ENCODE peak calls at places on chromosomes 13 and 19, in seven cellular contexts. W is neural crest cell, Z is lung, O is mammary epithelial cell, S is fibroblast of lung, J is heart right ventricle, R is prostate gland. I is an unnamed sample.

GRCh38 chr13:90098580-90098979 is 1248.9 kb upstream of the MIR17HG start:
- DNase-seq in W (no peak), Z (no peak), O (no peak), S (no peak), J (no peak), R (no peak), I (no peak)

GRCh38 chr13:76725211-76725610 is 161.0 kb downstream of the KCTD12 start:
- DNase-seq in W (no peak), Z (no peak), O (no peak), S (peak), J (no peak), R (no peak), I (peak)

GRCh38 chr13:49421391-49421790 is 22.5 kb downstream of the CAB39L start:
- DNase-seq in W (no peak), Z (no peak), O (peak), S (no peak), J (no peak), R (no peak), I (no peak)

GRCh38 chr19:47663911-47664771 is 49.1 kb upstream of the EHD2 start:
- DNase-seq in W (no peak), Z (peak), O (peak), S (peak), J (no peak), R (peak), I (peak)

GRCh38 chr19:5987077-5987818 is 9.3 kb upstream of the RANBP3 start:
- DNase-seq in W (peak), Z (peak), O (peak), S (peak), J (no peak), R (peak), I (peak)

GRCh38 chr13:64428196-64428595 is 2801.9 kb downstream of the PCDH9 start:
- DNase-seq in W (no peak), Z (no peak), O (no peak), S (peak), J (no peak), R (no peak), I (peak)

GRCh38 chr13:37225414-37226047 is 120.1 kb upstream of the CSNK1A1L start:
- DNase-seq in W (no peak), Z (no peak), O (peak), S (peak), J (no peak), R (no peak), I (peak)

GRCh38 chr13:48678316-48678715 is 24.6 kb downstream of the CYSLTR2 start:
- DNase-seq in W (no peak), Z (no peak), O (no peak), S (no peak), J (no peak), R (no peak), I (no peak)

GRCh38 chr19:47272448-47273312 is 2.0 kb upstream of the INAFM1 start:
- DNase-seq in W (no peak), Z (no peak), O (no peak), S (peak), J (no peak), R (peak), I (no peak)

GRCh38 chr19:6433663-6434062 is at the start of gene SLC25A41:
- DNase-seq in W (no peak), Z (no peak), O (no peak), S (no peak), J (no peak), R (no peak), I (no peak)

GRCh38 chr19:4671182-4671851 is 1.2 kb upstream of the MYDGF start:
- DNase-seq in W (no peak), Z (no peak), O (no peak), S (no peak), J (no peak), R (no peak), I (no peak)

GRCh38 chr13:98975822-98976261 is 2.0 kb downstream of the DOCK9 start:
- DNase-seq in W (no peak), Z (no peak), O (no peak), S (no peak), J (no peak), R (no peak), I (no peak)

GRCh38 chr19:4896372-4896771 is 6.3 kb downstream of the ARRDC5 start:
- DNase-seq in W (no peak), Z (no peak), O (peak), S (peak), J (no peak), R (no peak), I (peak)

GRCh38 chr19:49475995-49476880 is 2.2 kb downstream of the FLT3LG start:
- DNase-seq in W (peak), Z (no peak), O (no peak), S (peak), J (peak), R (no peak), I (no peak)
- TF ChIP-seq CTCF in W (peak), Z (peak), O (peak), S (peak), J (peak), R (no peak), I (peak)

GRCh38 chr13:71866173-71867091 is 572 bp downstream of the DACH1 start:
- DNase-seq in W (peak), Z (no peak), O (peak), S (peak), J (peak), R (peak), I (peak)

GRCh38 chr13:71865858-71866172 is 1.2 kb downstream of the DACH1 start:
- DNase-seq in W (no peak), Z (no peak), O (no peak), S (peak), J (no peak), R (no peak), I (peak)

GRCh38 chr13:71864981-71865857 is 1.8 kb downstream of the DACH1 start:
- DNase-seq in W (peak), Z (peak), O (peak), S (peak), J (peak), R (no peak), I (no peak)

GRCh38 chr13:71863249-71863648 is 3.8 kb downstream of the DACH1 start:
- DNase-seq in W (no peak), Z (no peak), O (no peak), S (no peak), J (no peak), R (no peak), I (no peak)

DNA sequence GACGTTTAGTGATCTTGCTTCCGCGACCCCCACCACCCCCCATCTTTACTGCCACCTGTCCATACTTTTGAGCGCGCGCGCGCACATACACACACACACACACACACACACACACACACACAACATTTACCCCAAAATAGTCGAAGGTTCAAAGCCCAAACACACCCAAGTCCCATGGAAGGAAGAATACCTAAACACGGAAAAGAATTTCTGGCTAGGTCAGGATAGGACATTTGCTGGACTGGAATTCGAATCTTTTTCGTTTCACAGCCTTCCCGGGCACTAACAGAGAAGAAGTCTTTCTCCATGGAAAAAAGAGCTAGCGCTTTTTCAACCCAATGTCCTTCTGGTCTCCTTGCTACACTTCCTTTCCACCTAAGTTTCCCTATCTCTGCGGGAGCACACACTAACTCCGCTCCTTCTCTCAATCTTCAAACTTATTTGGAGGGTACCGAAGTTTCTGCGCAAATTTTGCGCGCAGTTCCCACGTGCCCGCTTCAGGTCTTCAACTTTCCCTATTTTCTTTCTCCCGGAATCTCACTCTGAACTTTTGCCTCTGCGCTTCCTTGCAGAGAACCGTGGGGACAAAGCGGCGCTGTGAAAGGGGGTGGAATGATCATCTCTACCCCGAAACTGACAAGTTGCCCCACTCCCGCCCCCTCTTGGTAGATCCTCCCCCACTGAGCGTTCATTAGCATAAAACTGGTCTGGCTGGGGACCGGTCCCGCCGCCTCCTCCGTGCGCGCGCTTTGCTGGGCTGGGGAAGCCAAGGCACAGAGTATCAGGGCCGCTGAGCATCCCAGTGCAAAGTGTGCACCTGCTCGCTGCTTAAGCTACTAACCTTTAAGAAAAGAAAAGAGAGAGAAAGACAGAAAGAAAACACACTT is 2.7 kb downstream of the DACH1 start:
- DNase-seq in W (peak), Z (peak), O (peak), S (peak), J (peak), R (peak), I (no peak)
- TF ChIP-seq CTCF in W (no peak), Z (no peak), O (no peak), S (no peak), J (no peak), R (no peak), I (no peak)

GRCh38 chr19:12400618-12401502 is at the start of gene ZNF799:
- DNase-seq in W (peak), Z (peak), O (peak), S (peak), J (peak), R (peak), I (peak)
- TF ChIP-seq CTCF in W (peak), Z (no peak), O (no peak), S (no peak), J (peak), R (no peak), I (no peak)

GRCh38 chr19:48830965-48831364 is 5.3 kb downstream of the HSD17B14 start:
- DNase-seq in W (no peak), Z (no peak), O (no peak), S (no peak), J (no peak), R (no peak), I (no peak)

GRCh38 chr19:48821633-48822032 is 10.8 kb upstream of the BCAT2 start:
- DNase-seq in W (no peak), Z (no peak), O (no peak), S (no peak), J (no peak), R (no peak), I (no peak)

GRCh38 chr19:48830088-48830487 is 6.2 kb downstream of the HSD17B14 start:
- DNase-seq in W (no peak), Z (no peak), O (no peak), S (no peak), J (no peak), R (no peak), I (no peak)

GRCh38 chr19:48822514-48822913 is 11.7 kb upstream of the BCAT2 start:
- DNase-seq in W (no peak), Z (no peak), O (no peak), S (no peak), J (no peak), R (no peak), I (no peak)

GRCh38 chr19:48826606-48827020 is 9.7 kb downstream of the HSD17B14 start:
- DNase-seq in W (no peak), Z (peak), O (no peak), S (no peak), J (no peak), R (no peak), I (no peak)
- TF ChIP-seq CTCF in W (peak), Z (no peak), O (no peak), S (no peak), J (no peak), R (no peak), I (no peak)

GRCh38 chr13:87677043-87677333 is 5.8 kb downstream of the SLITRK5 start:
- DNase-seq in W (no peak), Z (no peak), O (no peak), S (no peak), J (no peak), R (no peak), I (no peak)

GRCh38 chr13:87678353-87678752 is 7.2 kb downstream of the SLITRK5 start:
- DNase-seq in W (no peak), Z (no peak), O (no peak), S (no peak), J (no peak), R (no peak), I (no peak)

GRCh38 chr13:87676254-87677042 is 5.3 kb downstream of the SLITRK5 start:
- DNase-seq in W (no peak), Z (no peak), O (no peak), S (no peak), J (no peak), R (no peak), I (no peak)

GRCh38 chr13:87677334-87678234 is 6.4 kb downstream of the SLITRK5 start:
- DNase-seq in W (peak), Z (no peak), O (no peak), S (peak), J (no peak), R (no peak), I (no peak)

DNA sequence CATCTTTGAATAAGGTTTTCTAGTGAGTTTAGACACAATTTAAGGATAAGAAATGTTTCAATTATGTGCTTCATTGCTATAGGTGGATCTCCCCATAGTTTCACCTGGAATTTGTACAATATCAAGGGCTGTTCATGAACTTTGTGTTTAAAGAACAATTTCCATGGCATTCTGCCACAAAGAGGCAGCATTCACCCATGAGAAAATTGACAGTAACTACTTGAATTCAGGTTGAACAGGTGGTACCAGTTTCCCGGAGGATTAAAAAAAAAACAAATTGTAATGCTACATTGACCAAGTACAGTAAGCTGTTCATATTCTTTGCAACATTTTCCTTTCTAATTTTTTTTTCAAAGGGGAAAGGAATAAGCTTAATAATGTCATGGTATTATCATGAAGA is 9.1 kb downstream of the SLITRK5 start:
- DNase-seq in W (no peak), Z (no peak), O (no peak), S (peak), J (no peak), R (peak), I (no peak)
- TF ChIP-seq CTCF in W (peak), Z (no peak), O (no peak), S (no peak), J (no peak), R (no peak), I (no peak)

GRCh38 chr13:39655569-39656324 is at the start of gene COG6:
- DNase-seq in W (peak), Z (peak), O (peak), S (peak), J (peak), R (peak), I (peak)
- TF ChIP-seq CTCF in W (peak), Z (no peak), O (no peak), S (no peak), J (peak), R (no peak), I (no peak)

I was measured in foreskin fibroblast.